ENCODE peak calls at places on chromosomes 12 and 14, in five cellular contexts. C is DND-41; Z is pancreas; J is CD8-positive, alpha-beta memory T cell; T is gastrocnemius medialis. O is an unnamed sample. For H3K4me1 and H3K9me3, the result is how much of the 10 kb centered on the place peaks cover.

GRCh38 chr14:75257241-75257640 is 21.4 kb upstream of the FOS start:
- DNase-seq in J (no peak), T (no peak), C (no peak), Z (no peak), O (no peak)

GRCh38 chr14:100476012-100476822 is 111.0 kb downstream of the BEGAIN start:
- DNase-seq in T (peak), C (no peak), J (no peak), Z (no peak), O (no peak)

GRCh38 chr14:94011795-94012194 is 14.3 kb upstream of the OTUB2 start:
- DNase-seq in Z (no peak), J (peak), T (no peak), C (no peak), O (peak)

GRCh38 chr12:89593873-89594272 is 68.0 kb upstream of the POC1B start:
- DNase-seq in C (no peak), Z (no peak), T (no peak), J (no peak), O (no peak)

GRCh38 chr14:93742761-93743160 is 45.5 kb downstream of the PRIMA1 start:
- DNase-seq in Z (no peak), C (no peak), T (no peak), J (no peak), O (no peak)

GRCh38 chr12:21637985-21638891 is 19.4 kb downstream of the LDHB start:
- DNase-seq in C (no peak), Z (no peak), T (no peak), J (no peak), O (no peak)

GRCh38 chr12:85489194-85489593 is 209.2 kb downstream of the ALX1 start:
- DNase-seq in Z (no peak), C (no peak), J (no peak), T (no peak), O (no peak)

GRCh38 chr12:19382111-19382526 is 57.2 kb upstream of the AEBP2 start:
- DNase-seq in T (no peak), C (no peak), Z (no peak), J (no peak), O (peak)

GRCh38 chr14:36662543-36663403 is 1.1 kb downstream of the PAX9 start:
- DNase-seq in J (no peak), T (no peak), C (no peak), Z (peak), O (no peak)

GRCh38 chr12:104057771-104058197 is 6.5 kb upstream of the HCFC2 start:
- DNase-seq in T (no peak), C (peak), Z (no peak), J (peak), O (peak)

GRCh38 chr12:69744109-69744508 is 5.4 kb downstream of the RAB3IP start:
- DNase-seq in T (no peak), Z (no peak), C (no peak), J (no peak), O (no peak)

GRCh38 chr12:11834104-11834812 is 184.8 kb downstream of the ETV6 start:
- DNase-seq in T (no peak), J (no peak), C (no peak), Z (no peak), O (no peak)

GRCh38 chr12:127060310-127060847 is 1206.6 kb upstream of the TMEM132C start:
- DNase-seq in J (no peak), C (no peak), T (no peak), Z (peak), O (no peak)

GRCh38 chr12:74903522-74903921 is 306.1 kb downstream of the KCNC2 start:
- DNase-seq in T (no peak), C (no peak), J (no peak), Z (no peak), O (no peak)

GRCh38 chr14:100236873-100237272 is 2.1 kb upstream of the YY1 start:
- DNase-seq in C (no peak), Z (no peak), T (no peak), J (no peak), O (no peak)

GRCh38 chr12:94445662-94446061 is 14.0 kb downstream of the CEP83 start:
- DNase-seq in J (no peak), T (no peak), Z (no peak), C (no peak), O (no peak)

GRCh38 chr14:105315211-105315721 is 718 bp downstream of the PACS2 start:
- DNase-seq in J (peak), C (peak), T (no peak), Z (peak), O (peak)

GRCh38 chr12:95515197-95515596 is 36.1 kb downstream of the USP44 start:
- DNase-seq in Z (no peak), T (no peak), C (no peak), J (no peak), O (no peak)

GRCh38 chr14:46215801-46216200 is 435.8 kb downstream of the RPL10L start:
- DNase-seq in T (no peak), J (no peak), C (no peak), Z (no peak), O (no peak)

GRCh38 chr12:67705394-67706370 is 57.1 kb downstream of the DYRK2 start:
- DNase-seq in J (no peak), Z (no peak), T (peak), C (no peak), O (no peak)

GRCh38 chr12:121238604-121239334 is 28.8 kb downstream of the P2RX4 start:
- DNase-seq in Z (no peak), C (no peak), J (no peak), T (no peak), O (no peak)

GRCh38 chr14:66974397-66975025 is 214.7 kb upstream of the GARIN2 start:
- DNase-seq in T (no peak), Z (no peak), J (no peak), C (no peak), O (no peak)
- H3K27ac ChIP-seq in T (no peak), Z (no peak), J (no peak), C (no peak), O (no peak)

GRCh38 chr14:103712633-103713247 is 2.5 kb downstream of the XRCC3 start:
- DNase-seq in C (no peak), T (no peak), J (no peak), Z (peak), O (no peak)

GRCh38 chr14:103710771-103711392 is 4.4 kb downstream of the XRCC3 start:
- DNase-seq in Z (peak), T (no peak), J (no peak), C (no peak), O (no peak)

GRCh38 chr14:103709814-103710213 is 5.4 kb downstream of the XRCC3 start:
- DNase-seq in T (no peak), J (no peak), C (no peak), Z (peak), O (no peak)

GRCh38 chr14:103713304-103714062 is 1.8 kb downstream of the XRCC3 start:
- DNase-seq in J (no peak), T (no peak), C (no peak), Z (peak), O (no peak)

GRCh38 chr14:103711516-103712431 is 3.5 kb downstream of the XRCC3 start:
- DNase-seq in T (no peak), C (peak), J (no peak), Z (peak), O (no peak)
- H3K4me1 ChIP-seq in T (under half), C (under half), J (under half), Z (under half), O (under half)

GRCh38 chr14:98858158-98858557 is 413.8 kb downstream of the BCL11B start:
- DNase-seq in Z (no peak), J (no peak), C (no peak), T (no peak), O (no peak)
- H3K9me3 ChIP-seq in Z (under half), J (under half), C (under half), T (under half), O (under half)

GRCh38 chr14:101760138-101761011 is 1.1 kb upstream of the PPP2R5C start:
- DNase-seq in T (peak), J (peak), C (peak), Z (peak), O (peak)
- H3K27ac ChIP-seq in T (peak), J (no peak), C (no peak), Z (no peak), O (no peak)

GRCh38 chr12:7459973-7460372 is 16.0 kb upstream of the CD163L1 start:
- DNase-seq in T (no peak), C (no peak), Z (no peak), J (no peak), O (no peak)

DNA sequence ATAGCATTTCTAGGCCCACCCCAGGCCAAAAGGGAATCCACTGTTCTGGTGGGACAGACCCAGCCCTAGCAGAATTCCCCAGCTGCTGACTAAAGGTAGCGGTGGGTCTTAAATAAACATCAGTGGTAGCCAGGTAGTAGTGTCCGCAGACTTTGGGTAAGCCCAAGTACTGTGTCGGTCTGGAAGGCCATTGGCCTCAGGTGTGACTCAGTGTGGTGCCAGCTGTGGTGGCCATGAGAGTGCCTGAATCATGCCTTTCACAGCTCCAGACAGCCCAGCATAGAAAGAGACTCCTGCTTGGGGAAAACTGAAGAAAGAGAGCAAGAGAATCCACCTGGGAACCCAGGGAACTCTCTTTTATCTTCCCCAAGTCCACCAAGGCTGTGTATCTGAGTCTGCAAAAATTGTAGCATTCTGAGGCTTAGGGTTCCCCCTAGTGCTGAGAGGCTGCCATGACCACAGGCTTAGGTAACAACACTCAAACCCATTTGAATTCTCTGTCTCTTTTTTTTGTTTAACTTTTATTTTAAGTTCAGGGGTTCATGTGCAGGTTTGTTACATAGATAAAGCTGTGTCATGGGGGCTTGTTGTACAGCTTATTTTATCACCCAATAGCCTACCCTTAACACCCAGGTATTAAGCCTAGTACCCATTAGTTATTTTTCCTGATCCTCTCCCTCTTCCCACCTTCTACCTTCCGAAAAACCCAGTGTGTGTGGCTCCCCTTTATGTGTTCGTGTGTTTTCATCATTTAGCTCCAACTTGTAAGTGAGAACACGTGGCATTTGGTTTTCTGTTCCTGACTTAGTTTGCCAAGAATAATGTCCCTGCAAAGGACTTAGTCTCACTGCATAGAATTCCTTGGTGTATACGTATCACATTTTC is 16.7 kb upstream of the CD163L1 start:
- DNase-seq in T (no peak), Z (no peak), C (peak), J (peak), O (peak)
- H3K4me1 ChIP-seq in T (under half), Z (under half), C (under half), J (under half), O (under half)